ENCODE peak calls at places on chromosomes 2 and 18, in five cellular contexts. L is OCI-LY7, E is GM23248, V is GM23338, C is SK-N-SH. O is an unnamed sample.

GRCh38 chr2:42944744-42945415 is 152.5 kb upstream of the HAAO start:
- DNase-seq in L (no peak), V (peak), C (peak), E (peak), O (no peak)

GRCh38 chr2:145815933-145816332 is 1296.0 kb upstream of the ZEB2 start:
- DNase-seq in E (peak), V (no peak), C (no peak), L (no peak), O (no peak)

GRCh38 chr18:49616618-49617328 is 54.9 kb downstream of the LIPG start:
- DNase-seq in V (no peak), C (no peak), L (no peak), E (no peak), O (no peak)

GRCh38 chr2:198135481-198135934 is 331.1 kb downstream of the PLCL1 start:
- DNase-seq in C (peak), E (peak), L (no peak), V (no peak), O (no peak)

GRCh38 chr2:172083725-172084483 is 1.4 kb upstream of the DLX1 start:
- DNase-seq in V (peak), C (peak), L (no peak), E (peak), O (no peak)

GRCh38 chr18:11149441-11150270 is at the start of gene PIEZO2:
- DNase-seq in E (peak), C (peak), L (no peak), V (peak), O (peak)

GRCh38 chr2:224359569-224359968 is 42.3 kb downstream of the FAM124B start:
- DNase-seq in E (peak), L (peak), V (peak), C (peak), O (no peak)

GRCh38 chr2:96147593-96148201 is 2.5 kb upstream of the DUSP2 start:
- DNase-seq in E (no peak), V (no peak), L (peak), C (peak), O (no peak)

GRCh38 chr18:74524097-74524496 is 10.2 kb upstream of the CNDP1 start:
- DNase-seq in L (no peak), C (no peak), E (no peak), V (no peak), O (no peak)

GRCh38 chr18:458016-458415 is 42.5 kb downstream of the COLEC12 start:
- DNase-seq in V (no peak), L (no peak), C (no peak), E (no peak), O (no peak)
- H3K4me2 ChIP-seq in V (no peak), L (peak), C (no peak), E (peak), O (peak)

DNA sequence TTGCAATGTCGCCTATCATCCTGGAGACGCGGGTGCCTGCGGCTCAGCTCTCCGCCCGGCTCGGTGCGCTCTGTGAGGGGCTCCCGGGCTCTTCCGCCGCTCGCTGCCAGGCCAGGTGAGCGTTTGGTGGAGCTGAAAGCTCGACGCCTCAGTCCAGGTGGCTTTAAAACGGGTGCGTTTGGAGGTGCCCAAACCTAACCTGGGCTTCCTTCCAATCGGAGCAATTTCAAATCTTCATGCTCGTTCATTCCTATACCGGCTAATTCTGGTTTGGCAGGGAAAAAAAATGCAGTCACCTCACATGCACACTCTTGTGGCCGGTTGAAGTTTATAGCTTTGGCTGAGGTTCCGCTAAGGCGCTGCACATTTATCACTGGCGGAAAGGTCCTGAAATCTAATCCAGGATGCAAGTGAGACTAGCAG is at the start of gene SLC16A14:
- DNase-seq in L (peak), E (peak), V (peak), C (peak), O (peak)
- TF ChIP-seq EZH2phosphoT487 in L (no peak), E (no peak), V (no peak), C (no peak), O (no peak)

GRCh38 chr2:184597571-184597980 is 753 bp upstream of the ZNF804A start:
- DNase-seq in C (peak), V (peak), E (peak), L (peak), O (peak)

GRCh38 chr2:184599875-184600227 is 1.5 kb downstream of the ZNF804A start:
- DNase-seq in V (no peak), C (no peak), E (peak), L (peak), O (no peak)

GRCh38 chr2:184598313-184599053 is at the start of gene ZNF804A:
- DNase-seq in C (peak), V (peak), L (peak), E (peak), O (peak)

GRCh38 chr2:184597996-184598312 is 375 bp upstream of the ZNF804A start:
- DNase-seq in C (no peak), V (peak), E (no peak), L (no peak), O (no peak)

DNA sequence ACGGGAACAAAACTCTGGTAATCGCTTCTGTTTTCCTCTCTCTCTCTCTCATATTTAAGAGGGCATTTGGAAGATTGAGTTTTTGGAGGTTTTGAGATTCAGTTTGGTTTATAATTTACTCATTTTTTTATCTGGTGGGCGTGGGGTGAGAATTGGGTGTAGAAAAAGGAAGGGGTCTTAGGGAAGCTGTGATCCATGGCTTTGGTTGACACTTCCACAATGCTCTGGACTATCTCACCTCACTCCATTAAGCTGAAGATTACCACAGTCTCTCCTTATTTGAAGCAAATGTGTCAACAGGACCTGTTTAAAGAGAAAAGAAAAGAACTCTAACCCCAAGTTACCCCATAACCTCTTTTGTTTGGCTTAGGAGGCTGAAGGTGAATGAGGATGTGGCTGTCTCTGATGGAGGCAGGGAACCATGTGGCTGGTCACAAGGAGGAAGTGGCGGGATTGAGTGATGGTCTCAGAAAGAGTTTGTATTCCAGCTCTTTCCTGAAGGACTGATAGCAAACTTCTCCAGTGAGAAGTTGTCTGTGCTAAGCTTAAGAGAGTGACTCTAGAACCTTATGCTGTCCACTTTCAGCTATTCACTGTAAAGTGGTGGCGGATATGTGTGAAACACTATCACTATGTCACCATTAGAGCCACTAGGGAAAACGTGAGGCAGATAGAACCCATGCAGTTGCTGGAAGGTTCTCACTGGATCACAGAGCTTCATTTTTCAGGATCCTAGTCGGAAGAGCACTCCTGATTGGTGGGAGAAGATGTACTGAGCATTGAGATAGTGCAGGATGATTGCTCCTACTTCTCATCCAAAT is 935 bp downstream of the ZNF804A start:
- DNase-seq in V (no peak), C (peak), L (peak), E (peak), O (no peak)
- H3K4me2 ChIP-seq in V (peak), C (peak), L (peak), E (peak), O (peak)

GRCh38 chr2:8616084-8616419 is 65.8 kb upstream of the ID2 start:
- DNase-seq in C (no peak), L (no peak), V (no peak), E (no peak), O (no peak)
- TF ChIP-seq EZH2phosphoT487 in C (no peak), L (no peak), V (no peak), E (no peak), O (no peak)

GRCh38 chr18:78765142-78765541 is 214.5 kb upstream of the SALL3 start:
- DNase-seq in V (no peak), E (no peak), C (no peak), L (no peak), O (no peak)
- H3K4me2 ChIP-seq in V (no peak), E (no peak), C (no peak), L (no peak), O (no peak)

GRCh38 chr18:21134895-21135294 is 23.3 kb upstream of the ROCK1 start:
- DNase-seq in E (peak), V (no peak), L (peak), C (peak), O (no peak)
- TF ChIP-seq EZH2phosphoT487 in E (no peak), V (no peak), L (no peak), C (no peak), O (no peak)

O was measured in hepatocyte.